ENCODE peak calls at places on chromosomes 16 and 17, in eight cellular contexts. Q is COR-L47; P is H1; Y is stimulated activated CD8-positive, alpha-beta memory T cell treated with anti-CD3 and anti-CD28 coated beads, Interleukin-15, amount 100 ng/mL, for 24 hours; F is NCI-H345; V is activated CD4-positive, alpha-beta T cell treated with anti-CD3 and anti-CD28 coated beads for 1 hour; C is NCI-H1092; A is nephron progenitor cell. I is an unnamed sample.
A peak's percentile ranks its signal among the peaks of the same experiment; 100 is the strongest.

GRCh38 chr17:71071041-71071440 is 901.7 kb downstream of the KCNJ2 start:
- DNase-seq in C (no peak), F (no peak), A (no peak), V (no peak), P (no peak), Q (no peak), Y (no peak), I (no peak)

GRCh38 chr17:61408151-61409041 is 8.8 kb downstream of the TBX2 start:
- DNase-seq in A (no peak), P (peak; percentile 64), V (peak; percentile 7), C (no peak), Y (no peak), Q (no peak), F (no peak), I (no peak)

GRCh38 chr16:46783800-46784199 is 35.7 kb upstream of the MYLK3 start:
- DNase-seq in P (no peak), C (no peak), F (no peak), Q (no peak), V (no peak), A (no peak), Y (no peak), I (no peak)

GRCh38 chr16:3645504-3646347 is 8.8 kb upstream of the DNASE1 start:
- DNase-seq in Q (no peak), F (no peak), V (no peak), Y (no peak), A (peak; percentile 64), C (no peak), P (peak; percentile 70), I (no peak)

GRCh38 chr16:85309656-85310587 is 197.7 kb upstream of the CIBAR2 start:
- DNase-seq in Y (no peak), C (peak; percentile 39), F (no peak), Q (no peak), A (peak; percentile 48), V (no peak), P (no peak), I (no peak)

GRCh38 chr17:14269473-14269872 is 31.4 kb upstream of the HS3ST3B1 start:
- DNase-seq in F (no peak), P (no peak), Q (no peak), V (no peak), A (no peak), C (no peak), Y (no peak), I (no peak)

GRCh38 chr17:81119223-81120148 is 45.8 kb upstream of the PVALEF start:
- DNase-seq in A (peak; percentile 96), F (peak; percentile 100), Q (peak; percentile 39), Y (peak; percentile 67), P (peak; percentile 100), C (peak; percentile 89), V (peak; percentile 74), I (peak; percentile 96)

GRCh38 chr17:2347805-2348685 is 10.7 kb downstream of the SGSM2 start:
- DNase-seq in F (peak; percentile 61), Q (peak; percentile 22), P (peak; percentile 83), V (no peak), A (peak; percentile 47), Y (no peak), C (peak; percentile 30), I (no peak)

GRCh38 chr17:57715981-57716380 is 29.1 kb downstream of the CCDC182 start:
- DNase-seq in A (no peak), F (no peak), P (no peak), C (no peak), Q (no peak), V (no peak), Y (no peak), I (no peak)

GRCh38 chr17:73786286-73786743 is 142.1 kb upstream of the SDK2 start:
- DNase-seq in C (no peak), P (peak; percentile 81), V (no peak), A (peak; percentile 62), Q (no peak), Y (no peak), F (peak; percentile 34), I (no peak)

GRCh38 chr16:77290451-77291110 is 91.4 kb downstream of the SYCE1L start:
- DNase-seq in Q (peak; percentile 40), Y (no peak), A (no peak), C (peak; percentile 41), F (peak; percentile 68), P (no peak), V (no peak), I (peak; percentile 8)

GRCh38 chr17:29158515-29159275 is 21.5 kb downstream of the MYO18A start:
- DNase-seq in V (no peak), C (no peak), F (no peak), Q (no peak), P (no peak), Y (no peak), A (no peak), I (no peak)

GRCh38 chr17:66715745-66716156 is 119.2 kb upstream of the CACNG5 start:
- DNase-seq in Y (no peak), C (peak; percentile 65), Q (peak; percentile 84), A (peak; percentile 18), V (no peak), F (peak; percentile 82), P (no peak), I (peak; percentile 82)

GRCh38 chr17:64537488-64537887 is 30.7 kb downstream of the CEP95 start:
- DNase-seq in V (no peak), P (no peak), Q (no peak), Y (no peak), C (no peak), F (no peak), A (no peak), I (no peak)

GRCh38 chr17:10162034-10162433 is 36.4 kb downstream of the GAS7 start:
- DNase-seq in A (no peak), P (no peak), Y (no peak), F (no peak), C (no peak), Q (no peak), V (no peak), I (no peak)

GRCh38 chr16:23079683-23080221 is 69.5 kb downstream of the USP31 start:
- DNase-seq in Y (no peak), C (no peak), F (peak; percentile 55), A (no peak), V (no peak), P (no peak), Q (peak; percentile 57), I (peak; percentile 47)

GRCh38 chr16:17397499-17397891 is 73.3 kb downstream of the XYLT1 start:
- DNase-seq in Y (no peak), A (no peak), V (no peak), C (peak; percentile 92), P (no peak), F (peak; percentile 79), Q (no peak), I (peak; percentile 1)

GRCh38 chr17:71792966-71793365 is 327.9 kb upstream of the SOX9 start:
- DNase-seq in A (no peak), P (no peak), Q (no peak), C (no peak), V (no peak), F (no peak), Y (no peak), I (no peak)

GRCh38 chr17:29140631-29141483 is 39.3 kb downstream of the MYO18A start:
- DNase-seq in Q (peak; percentile 47), F (peak; percentile 8), C (peak; percentile 15), P (no peak), Y (no peak), V (peak; percentile 31), A (peak; percentile 59), I (peak; percentile 37)

GRCh38 chr17:57889892-57890856 is 40.3 kb upstream of the MRPS23 start:
- DNase-seq in A (no peak), Q (no peak), V (no peak), Y (no peak), F (no peak), P (no peak), C (no peak), I (no peak)

GRCh38 chr17:17626151-17626805 is 34.8 kb upstream of the PEMT start:
- DNase-seq in Q (peak; percentile 64), F (peak; percentile 73), P (peak; percentile 77), Y (no peak), V (no peak), C (peak; percentile 41), A (no peak), I (peak; percentile 48)

GRCh38 chr16:11329080-11329491 is 16.2 kb upstream of the RMI2 start:
- DNase-seq in F (no peak), A (no peak), Q (no peak), Y (no peak), V (no peak), P (no peak), C (no peak), I (no peak)

GRCh38 chr16:81004646-81005353 is 1.9 kb downstream of the CMC2 start:
- DNase-seq in C (peak; percentile 20), Q (peak; percentile 52), Y (no peak), P (no peak), A (peak; percentile 12), F (peak; percentile 42), V (no peak), I (peak; percentile 44)

GRCh38 chr17:48004973-48005372 is 32.6 kb downstream of the COPZ2 start:
- DNase-seq in C (no peak), Y (no peak), Q (peak; percentile 51), A (no peak), P (no peak), V (no peak), F (no peak), I (no peak)

GRCh38 chr16:80591071-80591935 is 50.5 kb downstream of the DYNLRB2 start:
- DNase-seq in F (no peak), V (no peak), Q (no peak), A (no peak), Y (no peak), P (no peak), C (no peak), I (no peak)

GRCh38 chr16:75252946-75253911 is 1.8 kb upstream of the BCAR1 start:
- DNase-seq in Y (no peak), Q (no peak), A (peak; percentile 40), V (no peak), C (no peak), P (peak; percentile 80), F (no peak), I (no peak)

GRCh38 chr17:4476512-4477070 is 22.1 kb upstream of the SPNS2 start:
- DNase-seq in Q (no peak), A (no peak), C (no peak), F (no peak), P (no peak), V (no peak), Y (no peak), I (no peak)

GRCh38 chr17:79034931-79035485 is 11.0 kb downstream of the C1QTNF1 start:
- DNase-seq in P (no peak), V (no peak), F (no peak), Q (no peak), Y (no peak), C (no peak), A (no peak), I (no peak)

GRCh38 chr17:50361561-50362480 is 11.2 kb downstream of the MRPL27 start:
- DNase-seq in V (peak; percentile 38), Q (peak; percentile 15), Y (no peak), F (peak; percentile 25), P (peak; percentile 67), C (no peak), A (peak; percentile 52), I (peak; percentile 58)

GRCh38 chr17:65219124-65219523 is 82.0 kb downstream of the RGS9 start:
- DNase-seq in Q (no peak), V (no peak), Y (no peak), P (no peak), F (no peak), A (no peak), C (no peak), I (no peak)

GRCh38 chr17:882827-883585 is 96.6 kb downstream of the NXN start:
- DNase-seq in Y (no peak), F (no peak), Q (no peak), A (peak; percentile 54), P (no peak), C (no peak), V (no peak), I (no peak)

GRCh38 chr17:7241783-7242716 is at the start of gene GABARAP:
- DNase-seq in Y (peak; percentile 86), A (peak; percentile 96), F (peak; percentile 87), P (peak; percentile 97), V (peak; percentile 90), C (peak; percentile 77), Q (peak; percentile 71), I (peak; percentile 68)

GRCh38 chr16:65658339-65659275 is 536.7 kb upstream of the CDH11 start:
- DNase-seq in C (peak; percentile 13), Q (no peak), P (no peak), A (no peak), F (peak; percentile 60), V (no peak), Y (no peak), I (no peak)

GRCh38 chr16:56451753-56452689 is 667 bp downstream of the OGFOD1 start:
- DNase-seq in C (peak; percentile 8), F (no peak), Q (no peak), Y (no peak), V (no peak), A (peak; percentile 15), P (no peak), I (no peak)

I was measured in NCI-H2081.